ENCODE peak calls at places on chromosomes 13 and 19, in nine cellular contexts. One of them, this sample, is unnamed.

GRCh38 chr13:110680852-110681251 is 25.1 kb downstream of the CARS2 start:
- DNase-seq in NCI-H748 treated with DMSO at 0.1 percent for 48 hours: no peak
- DNase-seq in left colon: no peak
- DNase-seq in tibial nerve: no peak
- DNase-seq in activated T-cell treated with anti-CD3 and anti-CD28 coated beads, Interleukin-2, amount 50 U/mL, for 72 hours: peak
- DNase-seq in AG08395: peak
- DNase-seq in left ventricle myocardium superior: no peak
- DNase-seq in GM23248: peak
- DNase-seq in stimulated activated CD8-positive, alpha-beta memory T cell treated with anti-CD3 and anti-CD28 coated beads, Interleukin-15, amount 100 ng/mL, for 48 hours: no peak
- DNase-seq in this sample: no peak

GRCh38 chr19:47253467-47253881 is 2.9 kb upstream of the CCDC9 start:
- DNase-seq in left colon: no peak
- DNase-seq in left ventricle myocardium superior: no peak
- DNase-seq in tibial nerve: no peak
- DNase-seq in GM23248: peak
- DNase-seq in activated T-cell treated with anti-CD3 and anti-CD28 coated beads, Interleukin-2, amount 50 U/mL, for 72 hours: no peak
- DNase-seq in AG08395: no peak
- DNase-seq in stimulated activated CD8-positive, alpha-beta memory T cell treated with anti-CD3 and anti-CD28 coated beads, Interleukin-15, amount 100 ng/mL, for 48 hours: no peak
- DNase-seq in NCI-H748 treated with DMSO at 0.1 percent for 48 hours: no peak
- DNase-seq in this sample: no peak

GRCh38 chr13:76225815-76226489 is 589.8 kb downstream of the LMO7 start:
- DNase-seq in tibial nerve: no peak
- DNase-seq in AG08395: peak
- DNase-seq in left colon: peak
- DNase-seq in NCI-H748 treated with DMSO at 0.1 percent for 48 hours: no peak
- DNase-seq in GM23248: no peak
- DNase-seq in activated T-cell treated with anti-CD3 and anti-CD28 coated beads, Interleukin-2, amount 50 U/mL, for 72 hours: no peak
- DNase-seq in left ventricle myocardium superior: peak
- DNase-seq in stimulated activated CD8-positive, alpha-beta memory T cell treated with anti-CD3 and anti-CD28 coated beads, Interleukin-15, amount 100 ng/mL, for 48 hours: no peak
- DNase-seq in this sample: no peak

GRCh38 chr19:35736913-35737886 is 5.1 kb downstream of the IGFLR1 start:
- DNase-seq in left ventricle myocardium superior: peak
- DNase-seq in activated T-cell treated with anti-CD3 and anti-CD28 coated beads, Interleukin-2, amount 50 U/mL, for 72 hours: no peak
- DNase-seq in left colon: no peak
- DNase-seq in NCI-H748 treated with DMSO at 0.1 percent for 48 hours: no peak
- DNase-seq in AG08395: no peak
- DNase-seq in tibial nerve: no peak
- DNase-seq in stimulated activated CD8-positive, alpha-beta memory T cell treated with anti-CD3 and anti-CD28 coated beads, Interleukin-15, amount 100 ng/mL, for 48 hours: no peak
- DNase-seq in GM23248: peak
- DNase-seq in this sample: no peak

GRCh38 chr19:1106841-1107654 is 3.3 kb downstream of the GPX4 start:
- DNase-seq in tibial nerve: no peak
- DNase-seq in left colon: no peak
- DNase-seq in GM23248: peak
- DNase-seq in AG08395: no peak
- DNase-seq in NCI-H748 treated with DMSO at 0.1 percent for 48 hours: no peak
- DNase-seq in stimulated activated CD8-positive, alpha-beta memory T cell treated with anti-CD3 and anti-CD28 coated beads, Interleukin-15, amount 100 ng/mL, for 48 hours: no peak
- DNase-seq in activated T-cell treated with anti-CD3 and anti-CD28 coated beads, Interleukin-2, amount 50 U/mL, for 72 hours: no peak
- DNase-seq in left ventricle myocardium superior: no peak
- DNase-seq in this sample: no peak

GRCh38 chr13:29918845-29919244 is 68.4 kb upstream of the UBL3 start:
- DNase-seq in GM23248: peak
- DNase-seq in activated T-cell treated with anti-CD3 and anti-CD28 coated beads, Interleukin-2, amount 50 U/mL, for 72 hours: no peak
- DNase-seq in left colon: no peak
- DNase-seq in tibial nerve: no peak
- DNase-seq in AG08395: peak
- DNase-seq in stimulated activated CD8-positive, alpha-beta memory T cell treated with anti-CD3 and anti-CD28 coated beads, Interleukin-15, amount 100 ng/mL, for 48 hours: no peak
- DNase-seq in left ventricle myocardium superior: no peak
- DNase-seq in NCI-H748 treated with DMSO at 0.1 percent for 48 hours: no peak
- DNase-seq in this sample: no peak

GRCh38 chr13:36788276-36788675 is 30.7 kb upstream of the RFXAP start:
- DNase-seq in AG08395: peak
- DNase-seq in left colon: no peak
- DNase-seq in GM23248: peak
- DNase-seq in left ventricle myocardium superior: no peak
- DNase-seq in activated T-cell treated with anti-CD3 and anti-CD28 coated beads, Interleukin-2, amount 50 U/mL, for 72 hours: no peak
- DNase-seq in stimulated activated CD8-positive, alpha-beta memory T cell treated with anti-CD3 and anti-CD28 coated beads, Interleukin-15, amount 100 ng/mL, for 48 hours: no peak
- DNase-seq in tibial nerve: no peak
- DNase-seq in NCI-H748 treated with DMSO at 0.1 percent for 48 hours: no peak
- DNase-seq in this sample: no peak

GRCh38 chr19:2973229-2973628 is 4.1 kb upstream of the TLE6 start:
- DNase-seq in stimulated activated CD8-positive, alpha-beta memory T cell treated with anti-CD3 and anti-CD28 coated beads, Interleukin-15, amount 100 ng/mL, for 48 hours: no peak
- DNase-seq in left ventricle myocardium superior: peak
- DNase-seq in NCI-H748 treated with DMSO at 0.1 percent for 48 hours: no peak
- DNase-seq in AG08395: no peak
- DNase-seq in GM23248: no peak
- DNase-seq in left colon: no peak
- DNase-seq in tibial nerve: no peak
- DNase-seq in activated T-cell treated with anti-CD3 and anti-CD28 coated beads, Interleukin-2, amount 50 U/mL, for 72 hours: no peak
- DNase-seq in this sample: no peak

GRCh38 chr19:50839712-50840655 is 6.6 kb upstream of the KLK15 start:
- DNase-seq in tibial nerve: no peak
- DNase-seq in activated T-cell treated with anti-CD3 and anti-CD28 coated beads, Interleukin-2, amount 50 U/mL, for 72 hours: no peak
- DNase-seq in stimulated activated CD8-positive, alpha-beta memory T cell treated with anti-CD3 and anti-CD28 coated beads, Interleukin-15, amount 100 ng/mL, for 48 hours: no peak
- DNase-seq in AG08395: no peak
- DNase-seq in GM23248: no peak
- DNase-seq in left colon: no peak
- DNase-seq in left ventricle myocardium superior: no peak
- DNase-seq in NCI-H748 treated with DMSO at 0.1 percent for 48 hours: no peak
- DNase-seq in this sample: no peak

GRCh38 chr13:111948811-111949210 is 118.1 kb upstream of the SOX1 start:
- DNase-seq in NCI-H748 treated with DMSO at 0.1 percent for 48 hours: no peak
- DNase-seq in stimulated activated CD8-positive, alpha-beta memory T cell treated with anti-CD3 and anti-CD28 coated beads, Interleukin-15, amount 100 ng/mL, for 48 hours: no peak
- DNase-seq in AG08395: no peak
- DNase-seq in GM23248: no peak
- DNase-seq in left ventricle myocardium superior: no peak
- DNase-seq in left colon: no peak
- DNase-seq in tibial nerve: no peak
- DNase-seq in activated T-cell treated with anti-CD3 and anti-CD28 coated beads, Interleukin-2, amount 50 U/mL, for 72 hours: no peak
- DNase-seq in this sample: no peak

GRCh38 chr13:113142876-113143275 is 15.6 kb upstream of the PROZ start:
- DNase-seq in tibial nerve: no peak
- DNase-seq in activated T-cell treated with anti-CD3 and anti-CD28 coated beads, Interleukin-2, amount 50 U/mL, for 72 hours: no peak
- DNase-seq in NCI-H748 treated with DMSO at 0.1 percent for 48 hours: no peak
- DNase-seq in stimulated activated CD8-positive, alpha-beta memory T cell treated with anti-CD3 and anti-CD28 coated beads, Interleukin-15, amount 100 ng/mL, for 48 hours: no peak
- DNase-seq in GM23248: peak
- DNase-seq in left colon: no peak
- DNase-seq in left ventricle myocardium superior: no peak
- DNase-seq in AG08395: peak
- DNase-seq in this sample: no peak

GRCh38 chr19:46416077-46416709 is 2.8 kb upstream of the CCDC8 start:
- DNase-seq in left ventricle myocardium superior: peak
- DNase-seq in NCI-H748 treated with DMSO at 0.1 percent for 48 hours: peak
- DNase-seq in activated T-cell treated with anti-CD3 and anti-CD28 coated beads, Interleukin-2, amount 50 U/mL, for 72 hours: no peak
- DNase-seq in stimulated activated CD8-positive, alpha-beta memory T cell treated with anti-CD3 and anti-CD28 coated beads, Interleukin-15, amount 100 ng/mL, for 48 hours: no peak
- DNase-seq in GM23248: peak
- DNase-seq in tibial nerve: peak
- DNase-seq in AG08395: peak
- DNase-seq in left colon: peak
- DNase-seq in this sample: no peak

GRCh38 chr19:48461982-48462655 is 6.7 kb downstream of the KCNJ14 start:
- DNase-seq in GM23248: no peak
- DNase-seq in NCI-H748 treated with DMSO at 0.1 percent for 48 hours: no peak
- DNase-seq in left ventricle myocardium superior: no peak
- DNase-seq in tibial nerve: no peak
- DNase-seq in left colon: no peak
- DNase-seq in stimulated activated CD8-positive, alpha-beta memory T cell treated with anti-CD3 and anti-CD28 coated beads, Interleukin-15, amount 100 ng/mL, for 48 hours: no peak
- DNase-seq in activated T-cell treated with anti-CD3 and anti-CD28 coated beads, Interleukin-2, amount 50 U/mL, for 72 hours: no peak
- DNase-seq in AG08395: no peak
- DNase-seq in this sample: no peak

This sample was measured in activated CD8-positive, alpha-beta memory T cell treated with anti-CD3 and anti-CD28 coated beads for 48 hours.